ENCODE peak calls at places on chromosomes 3 and 15, in nine cellular contexts. R is OCI-LY7, D is hepatocyte, T is IMR-90, W is cardiac fibroblast, V is lower lobe of right lung, U is endothelial cell of umbilical vein, O is AG09319, E is WTC11. K is an unnamed sample.

GRCh38 chr3:192827863-192828594 is 89.6 kb downstream of the MB21D2 start:
- DNase-seq in R (no peak), D (no peak), T (no peak), W (no peak), V (no peak), U (no peak), O (no peak), E (no peak), K (no peak)

GRCh38 chr3:194262345-194263305 is 88.5 kb downstream of the CPN2 start:
- DNase-seq in R (no peak), D (no peak), T (no peak), W (no peak), V (no peak), U (no peak), O (no peak), E (no peak), K (no peak)

GRCh38 chr3:13012228-13012691 is 61.0 kb downstream of the IQSEC1 start:
- DNase-seq in R (peak; percentile 77), D (no peak), T (peak; percentile 44), W (peak; percentile 36), V (peak; percentile 90), U (no peak), O (no peak), E (no peak), K (no peak)

GRCh38 chr15:70051948-70052633 is 45.6 kb downstream of the TLE3 start:
- DNase-seq in R (no peak), D (no peak), T (no peak), W (no peak), V (peak; percentile 23), U (no peak), O (no peak), E (no peak), K (no peak)

GRCh38 chr15:95684693-95685115 is 645.8 kb upstream of the NR2F2 start:
- DNase-seq in R (no peak), D (peak; percentile 48), T (peak; percentile 93), W (peak; percentile 90), V (no peak), U (peak; percentile 97), O (no peak), E (no peak), K (no peak)

GRCh38 chr3:153285982-153286381 is 124.0 kb downstream of the RAP2B start:
- DNase-seq in R (no peak), D (no peak), T (no peak), W (no peak), V (no peak), U (no peak), O (no peak), E (no peak), K (no peak)

GRCh38 chr3:185317674-185318073 is 45.3 kb upstream of the MAP3K13 start:
- DNase-seq in R (no peak), D (no peak), T (no peak), W (no peak), V (no peak), U (no peak), O (no peak), E (no peak), K (no peak)

GRCh38 chr3:59310736-59311135 is 260.9 kb upstream of the CFAP20DC start:
- DNase-seq in R (no peak), D (no peak), T (no peak), W (no peak), V (no peak), U (no peak), O (no peak), E (no peak), K (no peak)

GRCh38 chr15:90481023-90481422 is 48.7 kb upstream of the CRTC3 start:
- DNase-seq in R (peak; percentile 36), D (no peak), T (no peak), W (no peak), V (no peak), U (no peak), O (no peak), E (no peak), K (no peak)

GRCh38 chr15:99126930-99127329 is 22.1 kb downstream of the SYNM start:
- DNase-seq in R (no peak), D (no peak), T (no peak), W (no peak), V (peak; percentile 14), U (no peak), O (no peak), E (no peak), K (no peak)

GRCh38 chr3:42071720-42072582 is 19.2 kb upstream of the TRAK1 start:
- DNase-seq in R (peak; percentile 80), D (peak; percentile 68), T (peak; percentile 75), W (peak; percentile 90), V (peak; percentile 57), U (peak; percentile 98), O (no peak), E (no peak), K (no peak)

GRCh38 chr3:16828815-16829214 is 55.9 kb upstream of the PLCL2 start:
- DNase-seq in R (peak; percentile 77), D (peak; percentile 45), T (peak; percentile 26), W (peak; percentile 70), V (peak; percentile 46), U (peak; percentile 80), O (no peak), E (peak; percentile 45), K (no peak)

GRCh38 chr3:47299396-47300318 is 16.9 kb downstream of the KLHL18 start:
- DNase-seq in R (no peak), D (peak; percentile 26), T (no peak), W (no peak), V (no peak), U (no peak), O (no peak), E (no peak), K (no peak)

GRCh38 chr3:172859035-172859434 is 108.5 kb downstream of the ECT2 start:
- DNase-seq in R (no peak), D (no peak), T (peak; percentile 17), W (no peak), V (no peak), U (peak; percentile 69), O (no peak), E (no peak), K (no peak)

GRCh38 chr3:144900366-144900765 is 928.7 kb downstream of the DIPK2A start:
- DNase-seq in R (no peak), D (no peak), T (no peak), W (no peak), V (no peak), U (no peak), O (no peak), E (no peak), K (no peak)

GRCh38 chr3:132749786-132750185 is 27.6 kb upstream of the NPHP3 start:
- DNase-seq in R (no peak), D (no peak), T (peak; percentile 19), W (peak; percentile 24), V (no peak), U (no peak), O (no peak), E (no peak), K (no peak)

DNA sequence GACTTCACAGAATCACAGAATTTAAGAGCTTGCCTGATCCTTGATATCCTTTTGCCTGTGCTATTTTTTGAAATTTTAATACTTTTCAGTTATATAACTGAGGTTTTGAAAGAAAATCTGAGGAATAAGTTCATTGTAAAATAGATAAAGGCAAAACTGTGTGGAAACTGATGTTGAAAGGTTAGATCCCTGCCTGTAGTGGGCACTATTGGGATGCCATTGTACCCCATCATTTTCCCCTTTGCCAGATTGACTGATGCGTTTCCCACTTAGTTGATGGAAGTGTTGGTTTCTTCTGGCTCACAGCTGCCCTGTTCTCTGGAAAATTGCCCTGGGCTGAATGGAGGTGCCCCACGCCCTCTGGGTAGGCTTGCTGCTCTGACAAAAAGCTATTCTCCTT is 387.9 kb downstream of the RBMS3 start:
- DNase-seq in R (no peak), D (no peak), T (no peak), W (no peak), V (no peak), U (no peak), O (no peak), E (no peak), K (no peak)
- TF ChIP-seq CTCF in R (peak; percentile 41), D (no peak), T (no peak), W (peak; percentile 2), V (no peak), U (no peak), O (no peak), E (no peak), K (no peak)

GRCh38 chr3:116785226-116785625 is 75.6 kb downstream of the TUSC7 start:
- DNase-seq in R (no peak), D (no peak), T (no peak), W (no peak), V (no peak), U (no peak), O (no peak), E (no peak), K (no peak)
- TF ChIP-seq CTCF in R (no peak), D (no peak), T (no peak), W (no peak), V (no peak), U (no peak), O (no peak), E (no peak), K (no peak)

DNA sequence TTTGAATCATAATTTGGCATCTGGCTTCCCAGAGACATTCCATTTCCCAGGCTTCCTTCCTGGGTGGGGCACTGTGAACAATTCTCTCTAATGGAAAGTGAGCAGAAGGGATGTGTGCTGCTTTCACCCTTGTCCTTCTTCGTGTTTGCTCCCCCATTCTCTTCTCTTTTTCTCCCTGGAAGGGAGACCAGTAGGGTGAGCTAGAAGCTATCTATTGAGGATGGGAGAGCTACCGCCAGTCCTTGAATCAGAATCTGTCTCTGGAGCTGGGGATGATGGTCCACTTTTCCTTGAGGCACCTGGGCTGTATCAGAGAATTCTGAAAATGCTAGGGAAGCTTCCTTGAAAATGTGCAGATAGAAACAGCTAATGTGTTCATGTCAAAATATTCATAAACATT is 453.9 kb downstream of the WDR72 start:
- DNase-seq in R (no peak), D (no peak), T (no peak), W (no peak), V (no peak), U (no peak), O (no peak), E (no peak), K (no peak)
- TF ChIP-seq CTCF in R (no peak), D (no peak), T (no peak), W (no peak), V (no peak), U (no peak), O (no peak), E (no peak), K (no peak)

GRCh38 chr3:69084668-69085542 is at the start of gene ARL6IP5:
- DNase-seq in R (peak; percentile 94), D (peak; percentile 94), T (peak; percentile 93), W (peak; percentile 96), V (peak; percentile 96), U (peak; percentile 93), O (peak; percentile 87), E (peak; percentile 89), K (peak; percentile 89)

GRCh38 chr3:69087030-69087791 is 2.5 kb downstream of the ARL6IP5 start:
- DNase-seq in R (no peak), D (no peak), T (no peak), W (no peak), V (no peak), U (no peak), O (no peak), E (no peak), K (no peak)

GRCh38 chr3:69088033-69088432 is 3.3 kb downstream of the ARL6IP5 start:
- DNase-seq in R (no peak), D (no peak), T (peak; percentile 70), W (peak; percentile 38), V (no peak), U (peak; percentile 33), O (no peak), E (no peak), K (no peak)

GRCh38 chr3:69085543-69086132 is 901 bp downstream of the ARL6IP5 start:
- DNase-seq in R (peak; percentile 14), D (peak; percentile 25), T (no peak), W (peak; percentile 22), V (peak; percentile 49), U (no peak), O (no peak), E (no peak), K (no peak)

GRCh38 chr3:69086133-69086722 is 1.5 kb downstream of the ARL6IP5 start:
- DNase-seq in R (peak; percentile 26), D (peak; percentile 82), T (peak; percentile 92), W (peak; percentile 97), V (peak; percentile 88), U (peak; percentile 96), O (peak; percentile 67), E (no peak), K (no peak)
- TF ChIP-seq CTCF in R (no peak), D (no peak), T (no peak), W (no peak), V (no peak), U (no peak), O (no peak), E (no peak), K (no peak)

K was measured in type B pancreatic cell.